ENCODE peak calls at places on chromosomes 7 and 10, in nine cellular contexts. F is NCI-H510A; T is memory B cell; Z is psoas muscle; S is prostate gland; H is retinal pigment epithelial cell; Y is ELF-1; E is SW480; O is stimulated activated CD8-positive, alpha-beta memory T cell treated with anti-CD3 and anti-CD28 coated beads, Interleukin-7, amount 100 ng/mL, for 24 hours. K is an unnamed sample.

GRCh38 chr7:91973632-91974031 is 33.0 kb downstream of the AKAP9 start:
- DNase-seq in E (no peak), H (no peak), S (no peak), Z (no peak), T (no peak), Y (no peak), O (no peak), F (no peak), K (no peak)

GRCh38 chr7:24971333-24972165 is 8.4 kb downstream of the OSBPL3 start:
- DNase-seq in O (no peak), T (no peak), H (peak), Z (peak), E (peak), S (no peak), F (peak), Y (peak), K (no peak)

GRCh38 chr7:49001610-49002033 is 77.3 kb downstream of the CDC14C start:
- DNase-seq in S (no peak), F (no peak), H (no peak), O (no peak), Z (no peak), Y (peak), E (peak), T (no peak), K (peak)

GRCh38 chr10:114427124-114427852 is 23.0 kb upstream of the AFAP1L2 start:
- DNase-seq in Z (no peak), T (no peak), H (no peak), F (no peak), Y (no peak), E (peak), S (no peak), O (no peak), K (no peak)

GRCh38 chr7:99953649-99954048 is 22.2 kb downstream of the AZGP1 start:
- DNase-seq in H (no peak), E (peak), F (no peak), O (no peak), T (no peak), Y (no peak), S (peak), Z (peak), K (no peak)

GRCh38 chr7:149621776-149622175 is 124.2 kb upstream of the ZNF746 start:
- DNase-seq in E (no peak), F (no peak), S (no peak), Y (no peak), Z (no peak), H (no peak), T (no peak), O (peak), K (no peak)

GRCh38 chr7:78073470-78074382 is 275.2 kb downstream of the PHTF2 start:
- DNase-seq in O (no peak), S (no peak), H (no peak), Z (no peak), T (no peak), E (no peak), Y (peak), F (no peak), K (no peak)

GRCh38 chr7:132019718-132020117 is 463.3 kb upstream of the PODXL start:
- DNase-seq in S (no peak), T (no peak), F (no peak), O (no peak), Y (no peak), E (no peak), Z (no peak), H (no peak), K (no peak)

GRCh38 chr7:98136423-98136822 is 29.8 kb downstream of the LMTK2 start:
- DNase-seq in S (no peak), F (no peak), O (no peak), H (no peak), Z (no peak), Y (no peak), T (no peak), E (no peak), K (no peak)

GRCh38 chr7:27095050-27095896 is 527 bp downstream of the HOXA1 start:
- DNase-seq in Z (no peak), E (no peak), Y (peak), S (no peak), O (no peak), H (no peak), F (no peak), T (no peak), K (no peak)

GRCh38 chr10:3427316-3427715 is 254.7 kb upstream of the PITRM1 start:
- DNase-seq in T (no peak), E (no peak), Y (no peak), Z (no peak), S (no peak), O (no peak), H (no peak), F (no peak), K (no peak)

GRCh38 chr7:68564741-68565140 is 1033.5 kb upstream of the AUTS2 start:
- DNase-seq in F (no peak), Z (no peak), O (no peak), E (no peak), T (no peak), Y (no peak), H (peak), S (no peak), K (no peak)

GRCh38 chr10:91788527-91788926 is 9.7 kb upstream of the TNKS2 start:
- DNase-seq in H (no peak), Y (peak), T (no peak), O (no peak), F (no peak), S (no peak), Z (no peak), E (no peak), K (no peak)

K was measured in iPS-NIHi11.